ENCODE peak calls at places on chromosomes 7 and 10, in six cellular contexts. F, M, W, Y, R and Q are unnamed samples.

GRCh38 chr10:6171891-6172354 is 30.8 kb upstream of the PFKFB3 start:
- DNase-seq in F (no peak), M (no peak), W (no peak), Y (no peak), R (peak; percentile 24), Q (no peak)

GRCh38 chr7:115676080-115676479 is 354.5 kb downstream of the TFEC start:
- DNase-seq in F (no peak), M (no peak), W (no peak), Y (no peak), R (no peak), Q (no peak)

GRCh38 chr10:122130474-122131110 is 140.5 kb upstream of the BTBD16 start:
- DNase-seq in F (no peak), M (no peak), W (no peak), Y (no peak), R (no peak), Q (no peak)

GRCh38 chr7:25965405-25966123 is 186.4 kb upstream of the NFE2L3 start:
- DNase-seq in F (no peak), M (no peak), W (no peak), Y (no peak), R (no peak), Q (no peak)

GRCh38 chr7:82007315-82007714 is 237.5 kb upstream of the HGF start:
- DNase-seq in F (no peak), M (no peak), W (no peak), Y (no peak), R (no peak), Q (no peak)

GRCh38 chr10:108721874-108722273 is 1201.4 kb downstream of the XPNPEP1 start:
- DNase-seq in F (no peak), M (no peak), W (no peak), Y (no peak), R (no peak), Q (no peak)

GRCh38 chr10:33612116-33612515 is 277.6 kb upstream of the NRP1 start:
- DNase-seq in F (no peak), M (no peak), W (no peak), Y (no peak), R (no peak), Q (no peak)

GRCh38 chr10:79189853-79190435 is 121.2 kb downstream of the ZMIZ1 start:
- DNase-seq in F (no peak), M (no peak), W (no peak), Y (no peak), R (no peak), Q (no peak)

GRCh38 chr10:111756541-111757061 is 427.0 kb downstream of the GPAM start:
- DNase-seq in F (peak; percentile 60), M (no peak), W (no peak), Y (peak; percentile 46), R (no peak), Q (no peak)

GRCh38 chr7:36986429-36987362 is 262.4 kb upstream of the AOAH start:
- DNase-seq in F (peak; percentile 90), M (peak; percentile 25), W (peak; percentile 70), Y (peak; percentile 36), R (no peak), Q (peak; percentile 25)

GRCh38 chr7:889391-889790 is 13.0 kb downstream of the GET4 start:
- DNase-seq in F (no peak), M (no peak), W (no peak), Y (no peak), R (no peak), Q (no peak)

DNA sequence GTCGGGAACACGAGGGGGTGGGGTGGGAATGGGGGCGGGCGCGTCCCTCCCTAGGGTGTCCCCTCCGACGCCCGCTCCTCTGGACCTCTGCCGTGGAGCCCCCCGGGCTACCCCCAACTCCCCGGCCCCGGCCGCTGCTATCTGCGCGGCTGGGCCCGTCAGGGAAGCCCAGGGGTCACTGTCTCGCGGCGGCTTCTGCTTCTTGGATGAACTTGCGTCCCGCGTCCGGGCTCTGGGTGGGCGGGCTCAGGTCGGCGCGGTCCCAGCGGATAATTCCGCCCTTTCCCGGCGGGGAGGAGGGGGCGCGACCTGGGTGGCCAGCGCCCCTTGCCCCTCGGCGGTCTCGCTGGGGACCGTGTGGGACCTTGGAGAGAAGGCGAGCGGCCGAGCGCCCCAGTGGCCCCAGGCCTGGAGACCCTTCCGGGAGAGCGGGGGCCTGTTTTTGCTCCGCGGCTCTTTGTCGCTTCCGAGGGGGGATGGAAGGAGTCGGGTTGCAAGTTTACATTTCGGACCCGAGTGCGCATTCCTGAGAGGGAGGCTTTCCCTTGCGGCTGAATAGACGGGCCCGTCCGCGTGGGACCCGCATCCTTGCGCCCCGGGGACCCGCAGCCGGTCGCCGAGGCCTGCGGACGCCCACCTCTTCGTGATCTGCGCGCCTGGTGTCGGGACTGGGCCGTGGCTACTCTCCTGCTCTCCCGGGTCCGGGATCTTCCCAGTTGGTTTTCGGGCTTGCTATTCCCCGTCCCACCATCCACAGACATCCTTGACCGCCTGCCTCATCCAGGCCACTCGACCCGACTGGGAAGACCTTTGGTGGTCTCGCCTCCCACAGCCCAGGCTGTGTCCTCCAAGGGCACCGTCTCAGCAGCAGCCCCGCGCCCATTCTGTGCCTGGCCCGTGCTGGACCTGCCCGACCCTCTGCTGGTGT is 812 bp downstream of the DOCK1 start:
- DNase-seq in F (peak; percentile 73), M (no peak), W (no peak), Y (peak; percentile 41), R (no peak), Q (no peak)
- TF ChIP-seq POLR2A in F (peak; percentile 64), M (no peak), W (no peak), Y (peak; percentile 53), R (no peak), Q (no peak)

GRCh38 chr7:73890541-73891147 is 29.7 kb downstream of the TMEM270 start:
- DNase-seq in F (no peak), M (no peak), W (no peak), Y (no peak), R (no peak), Q (no peak)

GRCh38 chr7:73893342-73894101 is 32.6 kb downstream of the TMEM270 start:
- DNase-seq in F (no peak), M (no peak), W (no peak), Y (no peak), R (no peak), Q (no peak)

GRCh38 chr7:73894851-73895441 is 34.0 kb downstream of the TMEM270 start:
- DNase-seq in F (no peak), M (no peak), W (no peak), Y (no peak), R (no peak), Q (no peak)

GRCh38 chr7:73891178-73891885 is 30.4 kb downstream of the TMEM270 start:
- DNase-seq in F (no peak), M (no peak), W (peak; percentile 50), Y (no peak), R (no peak), Q (no peak)

DNA sequence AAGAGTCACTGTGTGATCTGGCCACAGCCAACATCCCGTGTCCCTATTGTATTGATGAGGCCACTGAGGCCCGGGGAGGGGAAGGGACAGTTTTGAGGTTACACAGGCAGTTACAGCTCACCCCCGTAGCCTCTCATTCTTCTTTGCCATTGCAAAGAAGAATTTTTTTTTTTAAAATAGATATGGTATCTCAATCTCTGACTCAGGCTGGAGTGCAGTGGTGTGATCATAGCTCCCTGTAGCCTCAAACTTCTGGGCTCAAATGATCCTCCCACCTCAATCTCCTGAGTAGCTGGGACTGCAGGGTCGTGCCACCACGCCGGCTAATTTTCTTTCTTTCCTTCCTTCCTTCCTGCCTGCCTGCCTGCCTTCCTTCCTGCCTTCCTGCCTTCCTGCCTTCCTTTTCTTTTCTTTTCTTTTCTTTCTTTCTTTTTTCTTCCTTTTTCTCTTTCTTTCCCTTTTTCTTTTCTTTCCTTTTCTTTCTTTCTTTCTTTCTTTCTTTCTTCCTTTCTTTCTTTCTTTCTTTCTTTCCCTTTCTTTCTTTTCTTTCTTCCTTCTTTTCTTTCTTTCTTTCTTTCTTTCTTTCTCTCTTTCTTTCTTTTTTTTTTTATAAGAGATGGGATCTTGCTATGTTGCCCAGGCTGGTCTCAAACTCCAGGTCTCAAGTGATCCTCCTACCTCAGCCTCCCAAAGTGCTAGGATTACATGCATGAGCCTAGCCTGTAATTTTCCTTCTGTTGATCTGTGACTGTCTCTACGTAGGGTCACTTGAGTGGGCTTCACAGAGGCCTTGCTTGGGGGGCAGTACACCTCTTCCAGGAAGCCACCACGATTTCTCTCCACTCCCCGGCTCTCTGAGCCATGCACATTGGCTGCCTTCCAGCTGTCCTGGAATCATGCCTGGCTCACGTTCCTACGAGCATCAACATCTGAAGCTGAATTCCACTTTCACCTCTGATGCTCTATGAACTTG is 31.3 kb downstream of the TMEM270 start:
- DNase-seq in F (no peak), M (no peak), W (no peak), Y (no peak), R (no peak), Q (no peak)
- TF ChIP-seq TAF1 in F (no peak), M (no peak), W (no peak), Y (no peak), R (no peak), Q (no peak)

DNA sequence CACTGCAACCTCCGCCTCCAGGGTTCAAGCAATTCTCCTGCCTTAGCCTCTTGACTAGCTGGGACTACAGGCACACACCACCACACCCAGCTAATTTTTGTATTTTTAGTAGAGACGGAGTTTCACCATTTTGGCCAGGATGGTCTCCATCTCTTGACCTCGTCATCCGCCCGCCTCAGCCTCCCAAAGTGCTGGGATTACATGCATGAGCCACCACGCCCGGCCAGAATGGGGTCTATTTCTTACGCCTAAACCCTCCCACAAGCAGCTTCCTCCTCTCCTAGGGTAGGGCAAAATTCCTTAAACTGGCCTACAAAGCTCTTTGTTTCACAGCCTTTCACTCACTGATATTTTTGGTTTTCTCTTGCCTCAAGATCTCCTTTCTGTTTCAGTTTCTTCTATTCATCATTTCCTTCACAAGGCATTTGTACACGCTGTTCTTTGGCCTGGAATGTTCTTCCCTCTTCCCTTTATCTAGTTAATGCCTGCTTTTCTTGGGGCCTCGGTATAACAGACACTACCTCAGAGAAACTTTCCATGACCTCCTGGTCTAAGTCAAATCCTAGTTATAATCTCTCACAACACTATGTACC is 6.7 kb downstream of the CPEB3 start:
- DNase-seq in F (no peak), M (no peak), W (no peak), Y (no peak), R (no peak), Q (no peak)
- TF ChIP-seq POLR2AphosphoS5 in F (no peak), M (no peak), W (no peak), Y (no peak), R (no peak), Q (no peak)

GRCh38 chr10:88583584-88583957 is 453 bp upstream of the RNLS start:
- DNase-seq in F (no peak), M (no peak), W (no peak), Y (no peak), R (no peak), Q (no peak)

GRCh38 chr10:88582411-88582805 is 710 bp downstream of the RNLS start:
- DNase-seq in F (no peak), M (no peak), W (no peak), Y (no peak), R (no peak), Q (no peak)

GRCh38 chr10:88586462-88586861 is at the start of gene LIPJ:
- DNase-seq in F (no peak), M (no peak), W (no peak), Y (no peak), R (no peak), Q (no peak)

DNA sequence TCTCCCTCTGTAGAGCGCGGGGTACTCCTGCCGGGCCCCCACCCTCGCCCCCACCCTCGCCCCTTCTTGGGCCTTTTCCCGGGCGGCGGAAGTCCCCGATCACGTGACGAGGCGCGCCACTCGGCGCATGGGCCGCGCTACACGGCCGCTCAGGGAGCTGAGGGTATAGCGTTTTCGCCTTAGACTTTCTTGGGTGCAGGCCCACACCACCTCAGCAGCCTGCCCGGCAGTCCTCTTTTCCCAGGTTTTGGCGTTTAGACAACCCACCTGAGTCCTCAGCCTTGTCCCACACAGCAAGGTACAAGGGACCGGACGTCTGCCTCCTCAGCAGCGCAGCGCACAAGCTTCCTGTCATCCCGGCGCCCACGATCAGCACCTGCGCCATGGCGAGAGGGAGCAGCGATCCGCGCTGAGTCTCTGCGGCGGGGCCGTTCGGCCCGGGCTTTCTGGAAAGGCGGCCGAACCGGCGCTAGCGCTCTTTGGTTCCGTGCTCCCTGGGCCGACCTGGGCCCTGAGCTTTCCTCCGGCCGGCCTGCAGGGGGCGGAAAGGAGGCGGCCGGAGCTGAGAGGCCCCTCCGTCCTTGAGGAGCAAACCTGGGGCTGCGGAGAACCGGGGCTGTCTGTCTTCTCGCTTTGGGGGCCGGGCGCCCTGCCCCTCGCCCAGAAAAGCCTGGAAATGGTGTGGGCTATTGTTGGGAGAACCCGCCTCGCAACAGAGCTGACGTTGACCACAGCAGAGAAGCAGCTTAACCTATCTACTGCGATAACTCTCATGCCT is at the start of gene RNLS:
- DNase-seq in F (peak; percentile 82), M (peak; percentile 48), W (peak; percentile 13), Y (no peak), R (peak; percentile 37), Q (peak; percentile 34)
- TF ChIP-seq POLR2A in F (peak; percentile 80), M (peak; percentile 80), W (no peak), Y (no peak), R (peak; percentile 91), Q (peak; percentile 81)